ENCODE peak calls at places on chromosomes 3 and 15, in eight cellular contexts. One of them, this sample, is unnamed.

GRCh38 chr3:98172621-98173020 is 6.1 kb downstream of the OR5H15 start:
- DNase-seq in foreskin fibroblast: no peak
- DNase-seq in EH: no peak
- DNase-seq in activated naive CD8-positive, alpha-beta T cell treated with anti-CD3 and anti-CD28 coated beads, Interleukin-2, amount 10 ng/mL, durations not matched to agents 7 days and 5 days: no peak
- DNase-seq in activated naive CD4-positive, alpha-beta T cell treated with anti-CD3 and anti-CD28 coated beads for 36 hours: no peak
- DNase-seq in spleen: no peak
- DNase-seq in kidney: no peak
- DNase-seq in T-helper 2 cell treated with Interferon-gamma antibody and Interleukin-4, amounts not matched to agents 5 μg/mL and 100 μg/mL, for 36 hours: no peak
- DNase-seq in this sample: no peak

GRCh38 chr15:43465105-43465504 is 27.9 kb downstream of the TP53BP1 start:
- DNase-seq in kidney: no peak
- DNase-seq in EH: peak
- DNase-seq in spleen: no peak
- DNase-seq in T-helper 2 cell treated with Interferon-gamma antibody and Interleukin-4, amounts not matched to agents 5 μg/mL and 100 μg/mL, for 36 hours: no peak
- DNase-seq in activated naive CD8-positive, alpha-beta T cell treated with anti-CD3 and anti-CD28 coated beads, Interleukin-2, amount 10 ng/mL, durations not matched to agents 7 days and 5 days: no peak
- DNase-seq in activated naive CD4-positive, alpha-beta T cell treated with anti-CD3 and anti-CD28 coated beads for 36 hours: no peak
- DNase-seq in foreskin fibroblast: peak
- DNase-seq in this sample: no peak

GRCh38 chr3:98536456-98537017 is 4.8 kb downstream of the GPR15 start:
- DNase-seq in foreskin fibroblast: no peak
- DNase-seq in spleen: no peak
- DNase-seq in EH: no peak
- DNase-seq in kidney: no peak
- DNase-seq in T-helper 2 cell treated with Interferon-gamma antibody and Interleukin-4, amounts not matched to agents 5 μg/mL and 100 μg/mL, for 36 hours: no peak
- DNase-seq in activated naive CD4-positive, alpha-beta T cell treated with anti-CD3 and anti-CD28 coated beads for 36 hours: peak
- DNase-seq in activated naive CD8-positive, alpha-beta T cell treated with anti-CD3 and anti-CD28 coated beads, Interleukin-2, amount 10 ng/mL, durations not matched to agents 7 days and 5 days: no peak
- DNase-seq in this sample: no peak

GRCh38 chr3:173993299-173993698 is 595.8 kb downstream of the NLGN1 start:
- DNase-seq in spleen: no peak
- DNase-seq in EH: peak
- DNase-seq in kidney: no peak
- DNase-seq in T-helper 2 cell treated with Interferon-gamma antibody and Interleukin-4, amounts not matched to agents 5 μg/mL and 100 μg/mL, for 36 hours: no peak
- DNase-seq in foreskin fibroblast: peak
- DNase-seq in activated naive CD4-positive, alpha-beta T cell treated with anti-CD3 and anti-CD28 coated beads for 36 hours: no peak
- DNase-seq in activated naive CD8-positive, alpha-beta T cell treated with anti-CD3 and anti-CD28 coated beads, Interleukin-2, amount 10 ng/mL, durations not matched to agents 7 days and 5 days: no peak
- DNase-seq in this sample: no peak

GRCh38 chr15:100781961-100782525 is 97.6 kb upstream of the ALDH1A3 start:
- DNase-seq in activated naive CD8-positive, alpha-beta T cell treated with anti-CD3 and anti-CD28 coated beads, Interleukin-2, amount 10 ng/mL, durations not matched to agents 7 days and 5 days: no peak
- DNase-seq in activated naive CD4-positive, alpha-beta T cell treated with anti-CD3 and anti-CD28 coated beads for 36 hours: no peak
- DNase-seq in kidney: no peak
- DNase-seq in foreskin fibroblast: no peak
- DNase-seq in EH: no peak
- DNase-seq in T-helper 2 cell treated with Interferon-gamma antibody and Interleukin-4, amounts not matched to agents 5 μg/mL and 100 μg/mL, for 36 hours: no peak
- DNase-seq in spleen: no peak
- DNase-seq in this sample: no peak

GRCh38 chr3:115819785-115820384 is 196.6 kb downstream of the GAP43 start:
- DNase-seq in T-helper 2 cell treated with Interferon-gamma antibody and Interleukin-4, amounts not matched to agents 5 μg/mL and 100 μg/mL, for 36 hours: peak
- DNase-seq in activated naive CD4-positive, alpha-beta T cell treated with anti-CD3 and anti-CD28 coated beads for 36 hours: peak
- DNase-seq in activated naive CD8-positive, alpha-beta T cell treated with anti-CD3 and anti-CD28 coated beads, Interleukin-2, amount 10 ng/mL, durations not matched to agents 7 days and 5 days: no peak
- DNase-seq in EH: peak
- DNase-seq in spleen: no peak
- DNase-seq in foreskin fibroblast: peak
- DNase-seq in kidney: no peak
- DNase-seq in this sample: peak

GRCh38 chr3:129461461-129462146 is 21.6 kb downstream of the IFT122 start:
- DNase-seq in kidney: no peak
- DNase-seq in activated naive CD4-positive, alpha-beta T cell treated with anti-CD3 and anti-CD28 coated beads for 36 hours: no peak
- DNase-seq in T-helper 2 cell treated with Interferon-gamma antibody and Interleukin-4, amounts not matched to agents 5 μg/mL and 100 μg/mL, for 36 hours: no peak
- DNase-seq in foreskin fibroblast: peak
- DNase-seq in activated naive CD8-positive, alpha-beta T cell treated with anti-CD3 and anti-CD28 coated beads, Interleukin-2, amount 10 ng/mL, durations not matched to agents 7 days and 5 days: no peak
- DNase-seq in EH: peak
- DNase-seq in spleen: no peak
- DNase-seq in this sample: peak

GRCh38 chr3:145248928-145249327 is 912.1 kb downstream of the PLOD2 start:
- DNase-seq in kidney: no peak
- DNase-seq in spleen: no peak
- DNase-seq in foreskin fibroblast: no peak
- DNase-seq in activated naive CD4-positive, alpha-beta T cell treated with anti-CD3 and anti-CD28 coated beads for 36 hours: no peak
- DNase-seq in EH: no peak
- DNase-seq in activated naive CD8-positive, alpha-beta T cell treated with anti-CD3 and anti-CD28 coated beads, Interleukin-2, amount 10 ng/mL, durations not matched to agents 7 days and 5 days: no peak
- DNase-seq in T-helper 2 cell treated with Interferon-gamma antibody and Interleukin-4, amounts not matched to agents 5 μg/mL and 100 μg/mL, for 36 hours: no peak
- DNase-seq in this sample: no peak

GRCh38 chr3:38315488-38316230 is 30.9 kb upstream of the XYLB start:
- DNase-seq in activated naive CD8-positive, alpha-beta T cell treated with anti-CD3 and anti-CD28 coated beads, Interleukin-2, amount 10 ng/mL, durations not matched to agents 7 days and 5 days: no peak
- DNase-seq in T-helper 2 cell treated with Interferon-gamma antibody and Interleukin-4, amounts not matched to agents 5 μg/mL and 100 μg/mL, for 36 hours: no peak
- DNase-seq in kidney: no peak
- DNase-seq in activated naive CD4-positive, alpha-beta T cell treated with anti-CD3 and anti-CD28 coated beads for 36 hours: no peak
- DNase-seq in EH: no peak
- DNase-seq in spleen: no peak
- DNase-seq in foreskin fibroblast: no peak
- DNase-seq in this sample: no peak

GRCh38 chr3:138089091-138089490 is 26.3 kb downstream of the DZIP1L start:
- DNase-seq in spleen: no peak
- DNase-seq in T-helper 2 cell treated with Interferon-gamma antibody and Interleukin-4, amounts not matched to agents 5 μg/mL and 100 μg/mL, for 36 hours: no peak
- DNase-seq in kidney: no peak
- DNase-seq in EH: peak
- DNase-seq in activated naive CD8-positive, alpha-beta T cell treated with anti-CD3 and anti-CD28 coated beads, Interleukin-2, amount 10 ng/mL, durations not matched to agents 7 days and 5 days: no peak
- DNase-seq in foreskin fibroblast: peak
- DNase-seq in activated naive CD4-positive, alpha-beta T cell treated with anti-CD3 and anti-CD28 coated beads for 36 hours: no peak
- DNase-seq in this sample: no peak

GRCh38 chr3:113006350-113007056 is 15.7 kb downstream of the GTPBP8 start:
- DNase-seq in EH: no peak
- DNase-seq in activated naive CD8-positive, alpha-beta T cell treated with anti-CD3 and anti-CD28 coated beads, Interleukin-2, amount 10 ng/mL, durations not matched to agents 7 days and 5 days: no peak
- DNase-seq in spleen: no peak
- DNase-seq in T-helper 2 cell treated with Interferon-gamma antibody and Interleukin-4, amounts not matched to agents 5 μg/mL and 100 μg/mL, for 36 hours: no peak
- DNase-seq in kidney: no peak
- DNase-seq in activated naive CD4-positive, alpha-beta T cell treated with anti-CD3 and anti-CD28 coated beads for 36 hours: no peak
- DNase-seq in foreskin fibroblast: no peak
- DNase-seq in this sample: no peak

GRCh38 chr3:138949002-138949418 is 2.0 kb downstream of the FOXL2NB start:
- DNase-seq in T-helper 2 cell treated with Interferon-gamma antibody and Interleukin-4, amounts not matched to agents 5 μg/mL and 100 μg/mL, for 36 hours: no peak
- DNase-seq in foreskin fibroblast: no peak
- DNase-seq in kidney: no peak
- DNase-seq in activated naive CD4-positive, alpha-beta T cell treated with anti-CD3 and anti-CD28 coated beads for 36 hours: no peak
- DNase-seq in activated naive CD8-positive, alpha-beta T cell treated with anti-CD3 and anti-CD28 coated beads, Interleukin-2, amount 10 ng/mL, durations not matched to agents 7 days and 5 days: no peak
- DNase-seq in EH: no peak
- DNase-seq in spleen: no peak
- DNase-seq in this sample: no peak

GRCh38 chr3:52001443-52001974 is 5.8 kb upstream of the RPL29 start:
- DNase-seq in T-helper 2 cell treated with Interferon-gamma antibody and Interleukin-4, amounts not matched to agents 5 μg/mL and 100 μg/mL, for 36 hours: peak
- DNase-seq in activated naive CD4-positive, alpha-beta T cell treated with anti-CD3 and anti-CD28 coated beads for 36 hours: peak
- DNase-seq in EH: peak
- DNase-seq in activated naive CD8-positive, alpha-beta T cell treated with anti-CD3 and anti-CD28 coated beads, Interleukin-2, amount 10 ng/mL, durations not matched to agents 7 days and 5 days: peak
- DNase-seq in spleen: peak
- DNase-seq in kidney: peak
- DNase-seq in foreskin fibroblast: peak
- DNase-seq in this sample: peak

GRCh38 chr15:31551323-31551722 is 224.7 kb downstream of the KLF13 start:
- DNase-seq in spleen: no peak
- DNase-seq in activated naive CD4-positive, alpha-beta T cell treated with anti-CD3 and anti-CD28 coated beads for 36 hours: peak
- DNase-seq in T-helper 2 cell treated with Interferon-gamma antibody and Interleukin-4, amounts not matched to agents 5 μg/mL and 100 μg/mL, for 36 hours: no peak
- DNase-seq in EH: no peak
- DNase-seq in activated naive CD8-positive, alpha-beta T cell treated with anti-CD3 and anti-CD28 coated beads, Interleukin-2, amount 10 ng/mL, durations not matched to agents 7 days and 5 days: no peak
- DNase-seq in foreskin fibroblast: no peak
- DNase-seq in kidney: no peak
- DNase-seq in this sample: no peak

GRCh38 chr3:189838291-189838690 is 207.1 kb downstream of the TP63 start:
- DNase-seq in activated naive CD8-positive, alpha-beta T cell treated with anti-CD3 and anti-CD28 coated beads, Interleukin-2, amount 10 ng/mL, durations not matched to agents 7 days and 5 days: no peak
- DNase-seq in activated naive CD4-positive, alpha-beta T cell treated with anti-CD3 and anti-CD28 coated beads for 36 hours: no peak
- DNase-seq in kidney: no peak
- DNase-seq in T-helper 2 cell treated with Interferon-gamma antibody and Interleukin-4, amounts not matched to agents 5 μg/mL and 100 μg/mL, for 36 hours: no peak
- DNase-seq in foreskin fibroblast: no peak
- DNase-seq in EH: no peak
- DNase-seq in spleen: no peak
- DNase-seq in this sample: no peak

GRCh38 chr3:122931636-122932035 is 95.9 kb downstream of the SEMA5B start:
- DNase-seq in EH: no peak
- DNase-seq in T-helper 2 cell treated with Interferon-gamma antibody and Interleukin-4, amounts not matched to agents 5 μg/mL and 100 μg/mL, for 36 hours: no peak
- DNase-seq in spleen: no peak
- DNase-seq in activated naive CD8-positive, alpha-beta T cell treated with anti-CD3 and anti-CD28 coated beads, Interleukin-2, amount 10 ng/mL, durations not matched to agents 7 days and 5 days: no peak
- DNase-seq in foreskin fibroblast: no peak
- DNase-seq in kidney: no peak
- DNase-seq in activated naive CD4-positive, alpha-beta T cell treated with anti-CD3 and anti-CD28 coated beads for 36 hours: no peak
- DNase-seq in this sample: no peak

This sample was measured in Right ventricle myocardium superior.